ENCODE peak calls at places on chromosomes 3 and 15, in seven cellular contexts. P is GM20000; I is stimulated activated CD4-positive, alpha-beta T cell treated with anti-CD3 and anti-CD28 coated beads, Interleukin-15, amount 100 ng/mL, for 1 hour; C is NAMALWA; T is Right ventricle myocardium superior; W is cardiac fibroblast; A is right cardiac atrium. O is an unnamed sample.

GRCh38 chr3:55868347-55868746 is 381.2 kb upstream of the WNT5A start:
- DNase-seq in P (no peak), I (no peak), C (no peak), T (no peak), W (no peak), A (no peak), O (peak; percentile 12)

GRCh38 chr15:68389936-68390790 is 41.8 kb downstream of the ITGA11 start:
- DNase-seq in P (peak; percentile 53), I (no peak), C (no peak), T (no peak), W (peak; percentile 92), A (no peak), O (no peak)

GRCh38 chr3:129404130-129404529 is 24.3 kb downstream of the EFCAB12 start:
- DNase-seq in P (no peak), I (no peak), C (no peak), T (no peak), W (no peak), A (no peak), O (no peak)

GRCh38 chr3:180420016-180420415 is 181.9 kb upstream of the TTC14 start:
- DNase-seq in P (no peak), I (no peak), C (no peak), T (no peak), W (peak; percentile 57), A (no peak), O (no peak)

GRCh38 chr3:171420667-171421066 is 39.5 kb downstream of the TNIK start:
- DNase-seq in P (no peak), I (no peak), C (no peak), T (no peak), W (peak; percentile 82), A (no peak), O (no peak)

GRCh38 chr15:82536409-82537350 is 3.6 kb downstream of the RPS17 start:
- DNase-seq in P (no peak), I (no peak), C (peak; percentile 21), T (no peak), W (no peak), A (no peak), O (no peak)

GRCh38 chr15:74960995-74961588 is 4.5 kb upstream of the RPP25 start:
- DNase-seq in P (no peak), I (no peak), C (no peak), T (no peak), W (peak; percentile 41), A (no peak), O (no peak)

GRCh38 chr3:114299421-114299820 is 5.6 kb downstream of the TIGIT start:
- DNase-seq in P (peak; percentile 18), I (no peak), C (peak; percentile 44), T (no peak), W (peak; percentile 39), A (no peak), O (no peak)

GRCh38 chr15:70802629-70803028 is 39.3 kb upstream of the UACA start:
- DNase-seq in P (no peak), I (no peak), C (no peak), T (no peak), W (peak; percentile 65), A (no peak), O (no peak)